ENCODE peak calls at places on chromosomes 13 and 19, in five cellular contexts. T, X, G, A and D are unnamed samples.

GRCh38 chr19:45693168-45693788 is 812 bp downstream of the QPCTL start:
- DNase-seq in T (no peak), X (peak; percentile 75), G (peak; percentile 84), A (peak; percentile 64), D (peak; percentile 51)

GRCh38 chr19:34662919-34663318 is 14.0 kb downstream of the SCGB2B2 start:
- DNase-seq in T (no peak), X (peak; percentile 35), G (peak; percentile 32), A (peak; percentile 32), D (no peak)

GRCh38 chr19:3862826-3863500 is 5.9 kb downstream of the ZFR2 start:
- DNase-seq in T (no peak), X (no peak), G (no peak), A (no peak), D (no peak)

GRCh38 chr19:49339364-49340068 is 4.3 kb downstream of the CD37 start:
- DNase-seq in T (peak; percentile 68), X (peak; percentile 56), G (no peak), A (no peak), D (no peak)

GRCh38 chr19:35216026-35216832 is 12.3 kb downstream of the FAM187B start:
- DNase-seq in T (no peak), X (peak; percentile 23), G (no peak), A (no peak), D (no peak)

GRCh38 chr13:52994051-52994450 is 34.6 kb upstream of the OLFM4 start:
- DNase-seq in T (no peak), X (no peak), G (no peak), A (no peak), D (no peak)

GRCh38 chr13:79340490-79340889 is 65.6 kb downstream of the RBM26 start:
- DNase-seq in T (no peak), X (no peak), G (no peak), A (no peak), D (no peak)

GRCh38 chr13:45658586-45659235 is 43.2 kb upstream of the ERICH6B start:
- DNase-seq in T (no peak), X (peak; percentile 95), G (no peak), A (no peak), D (no peak)

GRCh38 chr13:49098198-49098597 is 121.9 kb upstream of the MLNR start:
- DNase-seq in T (no peak), X (peak; percentile 93), G (no peak), A (no peak), D (no peak)

GRCh38 chr19:28929026-28929425 is 283.9 kb downstream of the UQCRFS1 start:
- DNase-seq in T (no peak), X (peak; percentile 47), G (no peak), A (no peak), D (no peak)

GRCh38 chr19:3163230-3163886 is 15.2 kb upstream of the S1PR4 start:
- DNase-seq in T (no peak), X (peak; percentile 70), G (peak; percentile 89), A (peak; percentile 58), D (peak; percentile 52)

GRCh38 chr19:15297416-15298224 is 34.7 kb downstream of the BRD4 start:
- DNase-seq in T (no peak), X (peak; percentile 87), G (peak; percentile 55), A (no peak), D (no peak)

GRCh38 chr13:46909037-46909436 is 12.2 kb upstream of the HTR2A start:
- DNase-seq in T (no peak), X (no peak), G (no peak), A (no peak), D (no peak)

GRCh38 chr13:86282450-86282849 is 483.2 kb upstream of the SLITRK6 start:
- DNase-seq in T (no peak), X (no peak), G (no peak), A (no peak), D (no peak)

GRCh38 chr19:15120135-15121026 is 13.2 kb downstream of the SYDE1 start:
- DNase-seq in T (no peak), X (no peak), G (no peak), A (no peak), D (no peak)

GRCh38 chr13:62512194-62513141 is 1096.8 kb upstream of the PCDH20 start:
- DNase-seq in T (no peak), X (peak; percentile 2), G (no peak), A (no peak), D (no peak)